ENCODE peak calls at places on chromosomes 5 and 9, in nine cellular contexts. L is transverse colon; Q is cardiac muscle cell; W is AG09309; A is fibroblast of mammary gland; T is CD8-positive, alpha-beta T cell; Z is A549; D is fibroblast of the aortic adventitia; R is lung. F is an unnamed sample.

GRCh38 chr9:79395691-79396558 is 175.8 kb upstream of the TLE4 start:
- DNase-seq in D (no peak), T (no peak), L (no peak), R (no peak), Z (no peak), W (no peak), A (no peak), Q (no peak), F (no peak)

GRCh38 chr9:132049323-132049882 is 30.3 kb downstream of the MED27 start:
- DNase-seq in W (no peak), Q (no peak), R (no peak), D (peak; percentile 59), A (no peak), L (no peak), Z (no peak), T (no peak), F (no peak)

GRCh38 chr5:177611446-177612214 is 11.7 kb downstream of the B4GALT7 start:
- DNase-seq in W (no peak), D (no peak), L (no peak), A (no peak), T (no peak), Z (no peak), R (no peak), Q (no peak), F (no peak)

GRCh38 chr9:135522931-135523330 is 1.7 kb downstream of the LCN1 start:
- DNase-seq in Z (no peak), L (no peak), D (no peak), R (no peak), Q (no peak), T (no peak), A (no peak), W (no peak), F (no peak)

GRCh38 chr5:10745133-10745532 is 15.9 kb downstream of the DAP start:
- DNase-seq in A (peak; percentile 31), W (no peak), Q (no peak), T (no peak), Z (no peak), R (no peak), L (no peak), D (no peak), F (peak; percentile 38)

GRCh38 chr5:14143843-14144585 is 872 bp downstream of the TRIO start:
- DNase-seq in W (no peak), Q (peak; percentile 56), A (no peak), T (no peak), R (peak; percentile 49), Z (no peak), L (peak; percentile 51), D (peak; percentile 40), F (peak; percentile 30)

GRCh38 chr9:89639367-89639795 is 34.6 kb downstream of the GADD45G start:
- DNase-seq in D (peak; percentile 6), L (no peak), W (no peak), A (no peak), Q (peak; percentile 50), Z (no peak), R (no peak), T (no peak), F (peak; percentile 10)

GRCh38 chr5:145718956-145719355 is 116.2 kb downstream of the PRELID2 start:
- DNase-seq in T (no peak), W (no peak), D (peak; percentile 62), Z (peak; percentile 10), Q (peak; percentile 52), L (no peak), R (no peak), A (peak; percentile 48), F (peak; percentile 49)

GRCh38 chr5:60719329-60719728 is 19.4 kb upstream of the DEPDC1B start:
- DNase-seq in Z (no peak), W (no peak), R (no peak), D (no peak), T (no peak), L (no peak), Q (no peak), A (no peak), F (no peak)

GRCh38 chr9:88835038-88835466 is 156.2 kb upstream of the S1PR3 start:
- DNase-seq in Q (peak; percentile 84), R (no peak), T (no peak), L (no peak), D (peak; percentile 90), A (peak; percentile 60), Z (no peak), W (no peak), F (peak; percentile 40)

DNA sequence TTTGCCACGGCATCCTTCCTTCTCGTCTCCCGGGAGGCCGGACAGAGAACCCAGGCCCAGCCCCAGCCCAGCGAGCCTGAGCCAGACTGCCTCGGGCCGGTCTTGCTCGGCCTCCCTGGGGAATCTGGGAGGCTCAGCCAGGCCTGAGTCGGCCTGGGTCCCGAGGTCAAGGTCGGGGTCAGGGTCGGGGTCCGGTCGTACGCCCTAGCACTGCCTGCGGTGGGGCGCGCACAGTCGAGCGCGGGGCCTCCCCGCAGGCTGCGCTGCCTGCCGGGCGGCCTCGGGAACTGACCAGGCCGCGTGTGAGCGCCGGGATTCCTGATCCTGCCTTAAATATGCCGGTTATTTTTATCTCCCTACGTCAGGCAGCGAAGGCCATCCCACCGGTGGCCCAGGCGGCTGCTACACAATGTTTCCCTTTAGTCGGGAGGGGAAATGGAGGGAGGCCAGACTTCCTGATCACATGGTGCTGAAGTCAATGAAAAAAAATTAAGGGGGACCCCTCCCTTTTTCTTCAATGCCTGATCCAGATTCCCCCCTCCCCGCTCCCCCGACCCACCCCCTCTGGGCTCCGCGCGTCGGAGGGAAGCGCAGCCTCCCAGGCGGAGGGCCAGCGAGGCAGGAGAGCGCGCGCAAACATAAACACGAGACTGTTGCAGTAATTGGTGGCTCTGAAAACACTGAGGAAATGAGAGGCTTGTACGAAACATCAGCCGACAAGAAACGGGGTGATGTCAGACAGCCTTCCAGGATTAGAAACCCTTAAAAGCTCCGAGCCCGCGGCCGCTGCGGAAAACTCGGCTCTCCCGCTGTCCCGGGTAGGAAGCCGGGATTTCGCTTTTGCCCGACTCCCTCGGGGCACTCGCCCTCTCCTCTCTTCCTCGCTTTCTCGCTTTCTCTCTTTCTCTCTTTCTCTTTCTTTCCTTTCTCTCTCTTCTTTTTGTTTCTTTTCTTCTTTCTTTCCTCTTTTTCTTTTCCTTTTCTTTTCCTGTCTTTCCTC is 148.2 kb upstream of the KLF4 start:
- DNase-seq in A (peak; percentile 96), D (peak; percentile 100), R (peak; percentile 82), Z (peak; percentile 78), W (peak; percentile 96), Q (peak; percentile 99), L (peak; percentile 80), T (no peak), F (peak; percentile 98)
- TF ChIP-seq CTCF in A (no peak), D (peak; percentile 31), R (no peak), Z (no peak), W (no peak), Q (peak; percentile 37), L (no peak), T (no peak), F (no peak)

GRCh38 chr9:127970401-127971313 is 10.1 kb downstream of the EEIG1 start:
- DNase-seq in Q (no peak), R (no peak), T (peak; percentile 38), L (peak; percentile 57), W (no peak), Z (no peak), A (no peak), D (no peak), F (no peak)

GRCh38 chr9:127974002-127974768 is 6.6 kb downstream of the EEIG1 start:
- DNase-seq in W (no peak), L (no peak), D (no peak), T (no peak), A (no peak), Q (no peak), R (no peak), Z (no peak), F (no peak)

GRCh38 chr9:127973169-127974001 is 7.4 kb downstream of the EEIG1 start:
- DNase-seq in A (no peak), R (no peak), Z (no peak), D (no peak), L (peak; percentile 26), T (no peak), Q (no peak), W (no peak), F (no peak)

GRCh38 chr9:127971357-127972315 is 9.2 kb downstream of the EEIG1 start:
- DNase-seq in Z (no peak), L (no peak), R (no peak), W (no peak), Q (no peak), T (no peak), D (no peak), A (no peak), F (peak; percentile 42)

DNA sequence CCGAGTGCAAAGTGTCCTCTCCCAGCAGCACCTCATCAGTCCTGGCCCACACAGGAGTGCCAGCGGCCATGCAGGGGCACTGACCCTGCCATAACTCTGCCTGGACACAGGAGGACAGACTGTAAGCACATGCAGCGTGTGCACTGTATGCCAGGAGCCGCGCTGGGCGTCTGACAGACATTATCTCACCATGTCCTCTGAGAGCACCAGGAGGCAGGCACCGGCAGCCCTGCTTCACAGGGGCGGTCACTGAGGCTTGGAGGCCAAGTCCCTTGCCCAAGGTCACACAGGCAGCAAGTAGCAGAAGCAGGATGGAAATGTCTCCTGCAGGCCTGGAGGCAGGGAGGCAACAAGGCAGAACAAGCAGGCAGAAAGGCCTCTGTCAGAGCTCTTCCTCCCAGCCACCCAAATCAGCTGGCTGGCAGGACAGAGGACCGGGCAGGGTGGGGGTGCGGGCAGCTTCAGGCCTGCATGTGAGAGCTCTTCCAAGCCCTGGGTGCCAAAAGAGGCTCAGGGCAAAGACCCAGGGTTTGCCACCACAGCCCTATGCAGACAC is 8.4 kb downstream of the EEIG1 start:
- DNase-seq in Q (no peak), T (no peak), W (no peak), R (no peak), D (no peak), A (no peak), Z (no peak), L (no peak), F (no peak)
- H3K4me3 ChIP-seq in Q (no peak overlapping the region), T (peak overlapping the region; percentile 73), W (no peak overlapping the region), R (no peak overlapping the region), D (peak overlapping the region; percentile 6), A (no peak overlapping the region), Z (no peak overlapping the region), L (no peak overlapping the region), F (no peak overlapping the region)

DNA sequence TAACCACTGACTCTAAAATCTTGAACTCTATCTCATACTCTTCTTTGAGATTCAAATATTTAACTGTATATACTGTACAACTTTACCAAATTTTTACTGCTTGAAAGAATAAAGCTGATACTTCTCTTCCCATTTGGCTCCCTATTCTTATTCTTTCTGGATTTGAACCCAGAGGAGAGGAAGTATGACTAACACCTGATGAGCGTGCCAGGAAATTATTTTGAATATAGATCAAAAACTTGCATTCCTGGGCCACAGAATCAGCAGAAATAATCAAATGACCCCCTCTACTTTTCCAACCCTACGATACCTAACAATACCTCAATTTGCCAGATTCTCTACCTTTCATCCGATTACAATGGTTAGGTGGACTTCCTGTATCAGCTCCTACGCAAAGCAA is 285.8 kb downstream of the ISL1 start:
- DNase-seq in L (no peak), R (no peak), A (no peak), W (no peak), D (peak; percentile 6), T (no peak), Z (no peak), Q (no peak), F (no peak)
- TF ChIP-seq CTCF in L (no peak), R (no peak), A (no peak), W (no peak), D (no peak), T (no peak), Z (no peak), Q (no peak), F (no peak)

DNA sequence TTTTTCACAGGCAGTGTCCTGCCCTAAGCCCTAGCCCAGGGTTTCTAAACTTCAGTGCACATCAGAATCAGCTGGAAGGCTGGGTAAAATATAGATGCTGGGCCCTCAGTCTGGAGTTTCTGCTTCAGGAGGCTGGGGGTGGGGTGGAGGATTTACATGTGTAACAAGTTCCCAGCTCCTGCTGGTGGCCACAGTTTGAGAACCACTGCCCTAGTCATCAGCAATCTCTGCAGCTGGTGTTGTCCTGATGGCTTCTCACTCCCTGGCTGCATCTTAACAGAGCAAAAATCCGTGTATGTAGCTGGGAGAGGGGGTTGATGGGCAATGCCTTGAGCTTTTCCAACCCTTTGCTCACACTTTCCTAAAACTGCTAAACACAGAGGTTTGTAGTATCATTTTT is 186.0 kb upstream of the KLF9 start:
- DNase-seq in Q (peak; percentile 88), Z (no peak), D (peak; percentile 88), L (peak; percentile 13), W (peak; percentile 75), R (no peak), A (peak; percentile 81), T (no peak), F (peak; percentile 87)
- H3K4me3 ChIP-seq in Q (no peak overlapping the region), Z (no peak overlapping the region), D (peak overlapping the region; percentile 18), L (no peak overlapping the region), W (no peak overlapping the region), R (no peak overlapping the region), A (no peak overlapping the region), T (no peak overlapping the region), F (no peak overlapping the region)

F was measured in AG10803.